ENCODE peak calls at places on chromosome 13, in four cellular contexts. One of them, this sample, is unnamed.

GRCh38 chr13:44218501-44219240 is 155.0 kb upstream of the SERP2 start:
- DNase-seq in CD8-positive, alpha-beta T cell: no peak
- DNase-seq in fibroblast of villous mesenchyme: no peak
- DNase-seq in cardiac muscle cell: peak; percentile 66
- DNase-seq in this sample: no peak

GRCh38 chr13:112103260-112103843 is 36.4 kb downstream of the SOX1 start:
- DNase-seq in fibroblast of villous mesenchyme: no peak
- DNase-seq in cardiac muscle cell: no peak
- DNase-seq in CD8-positive, alpha-beta T cell: no peak
- DNase-seq in this sample: no peak

GRCh38 chr13:82358284-82358683 is 1524.0 kb downstream of the SLITRK1 start:
- DNase-seq in CD8-positive, alpha-beta T cell: no peak
- DNase-seq in fibroblast of villous mesenchyme: no peak
- DNase-seq in cardiac muscle cell: no peak
- DNase-seq in this sample: no peak

GRCh38 chr13:52751196-52751595 is 11.6 kb upstream of the CNMD start:
- DNase-seq in cardiac muscle cell: no peak
- DNase-seq in fibroblast of villous mesenchyme: no peak
- DNase-seq in CD8-positive, alpha-beta T cell: no peak
- DNase-seq in this sample: no peak

GRCh38 chr13:74117207-74117705 is 16.9 kb downstream of the KLF12 start:
- DNase-seq in cardiac muscle cell: no peak
- DNase-seq in fibroblast of villous mesenchyme: no peak
- DNase-seq in CD8-positive, alpha-beta T cell: no peak
- DNase-seq in this sample: no peak

GRCh38 chr13:28659611-28659970 is 661 bp downstream of the POMP start:
- DNase-seq in cardiac muscle cell: peak; percentile 72
- DNase-seq in fibroblast of villous mesenchyme: peak; percentile 81
- DNase-seq in CD8-positive, alpha-beta T cell: no peak
- DNase-seq in this sample: peak; percentile 70

GRCh38 chr13:37143901-37144300 is 38.4 kb upstream of the CSNK1A1L start:
- DNase-seq in fibroblast of villous mesenchyme: no peak
- DNase-seq in CD8-positive, alpha-beta T cell: no peak
- DNase-seq in cardiac muscle cell: no peak
- DNase-seq in this sample: peak; percentile 42

GRCh38 chr13:85828094-85828684 is 29.0 kb upstream of the SLITRK6 start:
- DNase-seq in cardiac muscle cell: peak; percentile 39
- DNase-seq in fibroblast of villous mesenchyme: peak; percentile 11
- DNase-seq in CD8-positive, alpha-beta T cell: no peak
- DNase-seq in this sample: peak; percentile 11

GRCh38 chr13:32660227-32660626 is 74.0 kb downstream of the PDS5B start:
- DNase-seq in fibroblast of villous mesenchyme: no peak
- DNase-seq in CD8-positive, alpha-beta T cell: no peak
- DNase-seq in cardiac muscle cell: no peak
- DNase-seq in this sample: no peak

GRCh38 chr13:113126265-113127150 is 3.9 kb downstream of the F10 start:
- DNase-seq in CD8-positive, alpha-beta T cell: no peak
- DNase-seq in cardiac muscle cell: no peak
- DNase-seq in fibroblast of villous mesenchyme: no peak
- DNase-seq in this sample: no peak

GRCh38 chr13:113129480-113129879 is 6.9 kb downstream of the F10 start:
- DNase-seq in fibroblast of villous mesenchyme: no peak
- DNase-seq in cardiac muscle cell: no peak
- DNase-seq in CD8-positive, alpha-beta T cell: no peak
- DNase-seq in this sample: no peak

GRCh38 chr13:113135281-113135760 is 12.7 kb downstream of the F10 start:
- DNase-seq in fibroblast of villous mesenchyme: no peak
- DNase-seq in CD8-positive, alpha-beta T cell: no peak
- DNase-seq in cardiac muscle cell: no peak
- DNase-seq in this sample: no peak

GRCh38 chr13:113125506-113126264 is 3.1 kb downstream of the F10 start:
- DNase-seq in cardiac muscle cell: no peak
- DNase-seq in fibroblast of villous mesenchyme: no peak
- DNase-seq in CD8-positive, alpha-beta T cell: no peak
- DNase-seq in this sample: no peak

GRCh38 chr13:113129921-113130750 is 7.5 kb downstream of the F10 start:
- DNase-seq in cardiac muscle cell: peak; percentile 75
- DNase-seq in fibroblast of villous mesenchyme: no peak
- DNase-seq in CD8-positive, alpha-beta T cell: no peak
- DNase-seq in this sample: no peak
- H3K4me3 ChIP-seq in cardiac muscle cell: no peak overlapping the region
- H3K4me3 ChIP-seq in fibroblast of villous mesenchyme: peak overlapping the region; percentile 42
- H3K4me3 ChIP-seq in CD8-positive, alpha-beta T cell: peak overlapping the region; percentile 38
- H3K4me3 ChIP-seq in this sample: no peak overlapping the region

GRCh38 chr13:94119360-94119936 is 360.0 kb downstream of the DCT start:
- DNase-seq in cardiac muscle cell: no peak
- DNase-seq in fibroblast of villous mesenchyme: no peak
- DNase-seq in CD8-positive, alpha-beta T cell: no peak
- DNase-seq in this sample: no peak

GRCh38 chr13:94114166-94114565 is 365.3 kb downstream of the DCT start:
- DNase-seq in cardiac muscle cell: no peak
- DNase-seq in CD8-positive, alpha-beta T cell: no peak
- DNase-seq in fibroblast of villous mesenchyme: no peak
- DNase-seq in this sample: no peak

GRCh38 chr13:94112731-94113130 is 366.8 kb downstream of the DCT start:
- DNase-seq in cardiac muscle cell: no peak
- DNase-seq in fibroblast of villous mesenchyme: no peak
- DNase-seq in CD8-positive, alpha-beta T cell: no peak
- DNase-seq in this sample: no peak

GRCh38 chr13:94112227-94112626 is 367.3 kb downstream of the DCT start:
- DNase-seq in fibroblast of villous mesenchyme: peak; percentile 91
- DNase-seq in CD8-positive, alpha-beta T cell: no peak
- DNase-seq in cardiac muscle cell: peak; percentile 94
- DNase-seq in this sample: peak; percentile 96

DNA sequence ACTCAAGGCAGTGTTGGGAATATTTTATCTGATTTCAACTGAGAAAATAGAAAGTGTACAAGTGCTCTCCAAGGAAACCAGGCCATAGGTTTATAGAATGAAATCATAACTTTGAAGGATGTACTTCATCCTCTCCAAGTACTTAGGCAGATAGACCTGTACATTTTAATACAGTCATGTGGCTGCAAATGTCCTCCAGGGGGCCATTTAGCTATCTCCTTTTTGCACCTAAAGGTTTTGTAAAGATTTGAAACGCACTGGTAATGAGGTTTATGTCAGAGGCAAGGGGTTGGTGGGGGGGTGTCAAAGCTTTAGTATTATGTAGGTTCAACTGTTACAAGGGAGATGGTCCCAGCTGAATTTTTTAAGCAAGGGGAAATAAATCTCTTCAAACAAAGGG is 364.4 kb downstream of the DCT start:
- DNase-seq in CD8-positive, alpha-beta T cell: no peak
- DNase-seq in cardiac muscle cell: no peak
- DNase-seq in fibroblast of villous mesenchyme: no peak
- DNase-seq in this sample: no peak
- TF ChIP-seq CTCF in CD8-positive, alpha-beta T cell: no peak
- TF ChIP-seq CTCF in cardiac muscle cell: no peak
- TF ChIP-seq CTCF in fibroblast of villous mesenchyme: peak; percentile 5
- TF ChIP-seq CTCF in this sample: no peak

GRCh38 chr13:23449386-23450162 is 16.1 kb upstream of the SACS start:
- DNase-seq in fibroblast of villous mesenchyme: no peak
- DNase-seq in cardiac muscle cell: no peak
- DNase-seq in CD8-positive, alpha-beta T cell: no peak
- DNase-seq in this sample: no peak
- H3K4me3 ChIP-seq in fibroblast of villous mesenchyme: no peak overlapping the region
- H3K4me3 ChIP-seq in cardiac muscle cell: no peak overlapping the region
- H3K4me3 ChIP-seq in CD8-positive, alpha-beta T cell: no peak overlapping the region
- H3K4me3 ChIP-seq in this sample: no peak overlapping the region

DNA sequence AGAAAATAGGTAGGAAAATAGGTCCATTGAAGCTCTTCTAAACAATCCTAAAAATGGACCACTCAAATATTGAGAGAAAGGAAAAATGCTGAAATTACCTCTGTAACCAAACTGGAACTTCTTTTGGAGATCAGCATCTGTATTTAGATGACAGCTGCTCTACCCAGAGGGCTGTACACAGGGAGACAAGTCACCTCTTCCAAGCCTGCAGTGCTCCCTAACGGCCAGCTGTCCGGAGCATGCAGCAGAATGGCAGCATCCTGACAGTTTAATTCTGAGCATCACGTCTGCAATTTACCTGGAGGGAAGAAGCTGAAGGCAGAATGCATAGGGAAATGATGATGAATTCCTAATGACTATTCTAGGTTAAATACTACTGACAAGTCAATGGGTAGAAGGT is 62.8 kb upstream of the DIAPH3 start:
- DNase-seq in cardiac muscle cell: peak; percentile 53
- DNase-seq in CD8-positive, alpha-beta T cell: no peak
- DNase-seq in fibroblast of villous mesenchyme: peak; percentile 36
- DNase-seq in this sample: peak; percentile 45
- TF ChIP-seq CTCF in cardiac muscle cell: peak; percentile 50
- TF ChIP-seq CTCF in CD8-positive, alpha-beta T cell: no peak
- TF ChIP-seq CTCF in fibroblast of villous mesenchyme: peak; percentile 62
- TF ChIP-seq CTCF in this sample: peak; percentile 61

GRCh38 chr13:48319458-48320395 is 16.2 kb downstream of the RB1 start:
- DNase-seq in CD8-positive, alpha-beta T cell: no peak
- DNase-seq in fibroblast of villous mesenchyme: no peak
- DNase-seq in cardiac muscle cell: no peak
- DNase-seq in this sample: no peak
- H3K4me3 ChIP-seq in CD8-positive, alpha-beta T cell: peak overlapping the region; percentile 26
- H3K4me3 ChIP-seq in fibroblast of villous mesenchyme: no peak overlapping the region
- H3K4me3 ChIP-seq in cardiac muscle cell: no peak overlapping the region
- H3K4me3 ChIP-seq in this sample: no peak overlapping the region

GRCh38 chr13:66703597-66703996 is 526.5 kb downstream of the PCDH9 start:
- DNase-seq in fibroblast of villous mesenchyme: no peak
- DNase-seq in cardiac muscle cell: no peak
- DNase-seq in CD8-positive, alpha-beta T cell: no peak
- DNase-seq in this sample: no peak
- TF ChIP-seq CTCF in fibroblast of villous mesenchyme: no peak
- TF ChIP-seq CTCF in cardiac muscle cell: no peak
- TF ChIP-seq CTCF in CD8-positive, alpha-beta T cell: no peak
- TF ChIP-seq CTCF in this sample: no peak

GRCh38 chr13:83881031-83881727 is 1.1 kb downstream of the SLITRK1 start:
- DNase-seq in CD8-positive, alpha-beta T cell: no peak
- DNase-seq in cardiac muscle cell: no peak
- DNase-seq in fibroblast of villous mesenchyme: no peak
- DNase-seq in this sample: no peak
- H3K4me3 ChIP-seq in CD8-positive, alpha-beta T cell: no peak overlapping the region
- H3K4me3 ChIP-seq in cardiac muscle cell: peak overlapping the region; percentile 24
- H3K4me3 ChIP-seq in fibroblast of villous mesenchyme: no peak overlapping the region
- H3K4me3 ChIP-seq in this sample: peak overlapping the region; percentile 47

GRCh38 chr13:93603043-93603442 is 376.4 kb downstream of the GPC6 start:
- DNase-seq in cardiac muscle cell: peak; percentile 90
- DNase-seq in fibroblast of villous mesenchyme: peak; percentile 79
- DNase-seq in CD8-positive, alpha-beta T cell: no peak
- DNase-seq in this sample: peak; percentile 95
- TF ChIP-seq CTCF in cardiac muscle cell: no peak
- TF ChIP-seq CTCF in fibroblast of villous mesenchyme: no peak
- TF ChIP-seq CTCF in CD8-positive, alpha-beta T cell: no peak
- TF ChIP-seq CTCF in this sample: no peak

GRCh38 chr13:99626461-99627082 is 125.3 kb downstream of the TM9SF2 start:
- DNase-seq in fibroblast of villous mesenchyme: peak; percentile 48
- DNase-seq in cardiac muscle cell: peak; percentile 50
- DNase-seq in CD8-positive, alpha-beta T cell: no peak
- DNase-seq in this sample: peak; percentile 58
- H3K4me3 ChIP-seq in fibroblast of villous mesenchyme: no peak overlapping the region
- H3K4me3 ChIP-seq in cardiac muscle cell: no peak overlapping the region
- H3K4me3 ChIP-seq in CD8-positive, alpha-beta T cell: no peak overlapping the region
- H3K4me3 ChIP-seq in this sample: no peak overlapping the region